ENCODE peak calls at places on chromosomes 2 and 18, in eight cellular contexts. P, Q, H, M, T, U, G and A are unnamed samples.

GRCh38 chr18:62979900-62980299 is 264.6 kb downstream of the PHLPP1 start:
- DNase-seq in P (no peak), Q (no peak), H (no peak), M (no peak), T (no peak), U (no peak), G (no peak), A (no peak)

GRCh38 chr2:134173338-134174016 is 80.4 kb upstream of the MGAT5 start:
- DNase-seq in P (no peak), Q (no peak), H (no peak), M (peak), T (no peak), U (no peak), G (no peak), A (no peak)

GRCh38 chr2:174247474-174248186 is 702 bp downstream of the OLA1 start:
- DNase-seq in P (no peak), Q (peak), H (peak), M (no peak), T (no peak), U (no peak), G (no peak), A (no peak)

GRCh38 chr2:188046437-188046836 is 245.2 kb upstream of the GULP1 start:
- DNase-seq in P (no peak), Q (peak), H (no peak), M (no peak), T (no peak), U (no peak), G (no peak), A (no peak)

GRCh38 chr2:113217455-113218282 is 43.9 kb downstream of the PSD4 start:
- DNase-seq in P (no peak), Q (peak), H (no peak), M (no peak), T (no peak), U (no peak), G (no peak), A (no peak)

GRCh38 chr18:39701839-39702238 is 2136.2 kb upstream of the CELF4 start:
- DNase-seq in P (no peak), Q (peak), H (no peak), M (no peak), T (no peak), U (no peak), G (no peak), A (no peak)

GRCh38 chr2:205047273-205047839 is 502.1 kb downstream of the PARD3B start:
- DNase-seq in P (no peak), Q (no peak), H (no peak), M (no peak), T (no peak), U (no peak), G (no peak), A (no peak)

GRCh38 chr2:74743039-74743438 is 89.0 kb downstream of the SEMA4F start:
- DNase-seq in P (no peak), Q (no peak), H (no peak), M (no peak), T (no peak), U (no peak), G (no peak), A (no peak)

GRCh38 chr2:127953128-127953718 is 67.5 kb upstream of the AMMECR1L start:
- DNase-seq in P (no peak), Q (peak), H (no peak), M (no peak), T (peak), U (no peak), G (no peak), A (no peak)

GRCh38 chr2:12834239-12834638 is 117.5 kb downstream of the TRIB2 start:
- DNase-seq in P (no peak), Q (no peak), H (no peak), M (no peak), T (no peak), U (no peak), G (no peak), A (no peak)

GRCh38 chr2:102367331-102367971 is 11.9 kb downstream of the IL18R1 start:
- DNase-seq in P (no peak), Q (no peak), H (no peak), M (no peak), T (no peak), U (no peak), G (peak), A (no peak)

GRCh38 chr18:70169747-70170146 is 35.7 kb downstream of the RTTN start:
- DNase-seq in P (no peak), Q (no peak), H (no peak), M (no peak), T (no peak), U (no peak), G (no peak), A (no peak)

GRCh38 chr18:41532344-41533086 is 422.5 kb upstream of the PIK3C3 start:
- DNase-seq in P (no peak), Q (no peak), H (no peak), M (peak), T (no peak), U (no peak), G (no peak), A (no peak)

GRCh38 chr2:6864938-6865345 is 765 bp downstream of the CMPK2 start:
- DNase-seq in P (no peak), Q (no peak), H (no peak), M (no peak), T (peak), U (no peak), G (peak), A (no peak)

GRCh38 chr2:48870503-48870902 is 115.0 kb upstream of the LHCGR start:
- DNase-seq in P (no peak), Q (peak), H (no peak), M (no peak), T (no peak), U (no peak), G (no peak), A (no peak)

GRCh38 chr2:46769809-46770208 is 145.8 kb downstream of the MCFD2 start:
- DNase-seq in P (no peak), Q (no peak), H (no peak), M (no peak), T (no peak), U (no peak), G (no peak), A (no peak)

GRCh38 chr2:85181844-85182456 is 48.8 kb downstream of the TCF7L1 start:
- DNase-seq in P (no peak), Q (no peak), H (no peak), M (no peak), T (no peak), U (no peak), G (no peak), A (no peak)

GRCh38 chr2:25920326-25920725 is 42.0 kb upstream of the ASXL2 start:
- DNase-seq in P (no peak), Q (no peak), H (no peak), M (no peak), T (no peak), U (no peak), G (no peak), A (no peak)

GRCh38 chr2:184879671-184880070 is 281.3 kb downstream of the ZNF804A start:
- DNase-seq in P (no peak), Q (peak), H (no peak), M (no peak), T (no peak), U (no peak), G (no peak), A (no peak)

GRCh38 chr2:197804758-197805597 is 585 bp downstream of the PLCL1 start:
- DNase-seq in P (no peak), Q (peak), H (peak), M (no peak), T (peak), U (peak), G (peak), A (no peak)

GRCh38 chr2:26615336-26616031 is 25.7 kb downstream of the CIB4 start:
- DNase-seq in P (no peak), Q (no peak), H (no peak), M (no peak), T (peak), U (no peak), G (no peak), A (no peak)

GRCh38 chr2:102172749-102173148 is 14.1 kb upstream of the IL1RL2 start:
- DNase-seq in P (no peak), Q (no peak), H (no peak), M (no peak), T (no peak), U (no peak), G (no peak), A (no peak)

GRCh38 chr2:43083710-43084698 is 142.4 kb downstream of the ZFP36L2 start:
- DNase-seq in P (no peak), Q (peak), H (no peak), M (no peak), T (no peak), U (no peak), G (no peak), A (no peak)

GRCh38 chr2:55891671-55892071 is 31.9 kb downstream of the EFEMP1 start:
- DNase-seq in P (no peak), Q (peak), H (no peak), M (no peak), T (no peak), U (no peak), G (no peak), A (no peak)

GRCh38 chr18:33440384-33441043 is at the start of gene CCDC178:
- DNase-seq in P (no peak), Q (peak), H (no peak), M (peak), T (no peak), U (peak), G (no peak), A (no peak)

GRCh38 chr2:50385361-50385760 is 646.6 kb downstream of the NRXN1 start:
- DNase-seq in P (no peak), Q (no peak), H (no peak), M (no peak), T (no peak), U (no peak), G (no peak), A (no peak)